ENCODE peak calls at places on chromosomes 11 and 22, in nine cellular contexts. O, J, X, G, H, A, W, P and F are unnamed samples. For H3K27me3, the result is how much of the 10 kb centered on the place peaks cover.

GRCh38 chr11:129743029-129743846 is 72.4 kb upstream of the TMEM45B start:
- DNase-seq in O (no peak), J (no peak), X (no peak), G (no peak), H (no peak), A (no peak), W (no peak), P (no peak), F (no peak)

GRCh38 chr11:68498313-68498712 is 37.8 kb downstream of the PPP6R3 start:
- DNase-seq in O (no peak), J (no peak), X (no peak), G (no peak), H (no peak), A (no peak), W (peak), P (peak), F (peak)

GRCh38 chr11:35106595-35106994 is 32.4 kb upstream of the CD44 start:
- DNase-seq in O (no peak), J (no peak), X (no peak), G (no peak), H (peak), A (no peak), W (no peak), P (no peak), F (no peak)

GRCh38 chr11:129312741-129313587 is 62.7 kb upstream of the BARX2 start:
- DNase-seq in O (no peak), J (no peak), X (no peak), G (no peak), H (no peak), A (no peak), W (no peak), P (no peak), F (no peak)

GRCh38 chr11:38089728-38090127 is 1491.7 kb upstream of the RAG2 start:
- DNase-seq in O (peak), J (no peak), X (no peak), G (peak), H (no peak), A (no peak), W (no peak), P (no peak), F (no peak)

GRCh38 chr22:30943368-30943767 is 25.2 kb downstream of the MORC2 start:
- DNase-seq in O (no peak), J (no peak), X (no peak), G (no peak), H (no peak), A (no peak), W (no peak), P (no peak), F (no peak)

GRCh38 chr11:35549787-35550186 is 24.4 kb upstream of the PAMR1 start:
- DNase-seq in O (peak), J (no peak), X (peak), G (peak), H (no peak), A (no peak), W (no peak), P (no peak), F (no peak)

GRCh38 chr11:35029979-35030378 is 109.0 kb upstream of the CD44 start:
- DNase-seq in O (peak), J (no peak), X (peak), G (no peak), H (no peak), A (no peak), W (no peak), P (no peak), F (no peak)

GRCh38 chr22:24503137-24503850 is 8.2 kb downstream of the UPB1 start:
- DNase-seq in O (peak), J (peak), X (no peak), G (peak), H (peak), A (peak), W (peak), P (peak), F (peak)

GRCh38 chr11:10498022-10498400 is 42.9 kb downstream of the AMPD3 start:
- DNase-seq in O (no peak), J (no peak), X (no peak), G (no peak), H (no peak), A (no peak), W (no peak), P (no peak), F (no peak)

GRCh38 chr11:35089724-35090505 is 49.1 kb upstream of the CD44 start:
- DNase-seq in O (no peak), J (no peak), X (no peak), G (no peak), H (no peak), A (no peak), W (no peak), P (no peak), F (no peak)

GRCh38 chr11:112172362-112172994 is 2.8 kb upstream of the BCO2 start:
- DNase-seq in O (peak), J (peak), X (no peak), G (no peak), H (no peak), A (no peak), W (no peak), P (no peak), F (no peak)

GRCh38 chr11:122285021-122285420 is 169.0 kb upstream of the BLID start:
- DNase-seq in O (no peak), J (no peak), X (no peak), G (no peak), H (no peak), A (no peak), W (no peak), P (no peak), F (no peak)

GRCh38 chr11:64963072-64963631 is 8.8 kb downstream of the MAJIN start:
- DNase-seq in O (no peak), J (no peak), X (no peak), G (no peak), H (no peak), A (no peak), W (no peak), P (no peak), F (no peak)

GRCh38 chr11:607020-607780 is 8.6 kb downstream of the IRF7 start:
- DNase-seq in O (no peak), J (no peak), X (no peak), G (no peak), H (no peak), A (no peak), W (no peak), P (no peak), F (no peak)

GRCh38 chr11:62770778-62771143 is 435 bp upstream of the TAF6L start:
- DNase-seq in O (no peak), J (no peak), X (no peak), G (peak), H (no peak), A (no peak), W (peak), P (peak), F (no peak)

GRCh38 chr11:20337526-20338154 is 25.9 kb upstream of the HTATIP2 start:
- DNase-seq in O (peak), J (peak), X (no peak), G (peak), H (peak), A (no peak), W (peak), P (no peak), F (no peak)

GRCh38 chr11:87398913-87399312 is 361.2 kb downstream of the TMEM135 start:
- DNase-seq in O (no peak), J (no peak), X (no peak), G (no peak), H (no peak), A (no peak), W (peak), P (peak), F (no peak)

GRCh38 chr22:17966403-17966717 is 58.0 kb downstream of the MICAL3 start:
- DNase-seq in O (no peak), J (no peak), X (no peak), G (no peak), H (no peak), A (no peak), W (no peak), P (no peak), F (no peak)

GRCh38 chr22:44497218-44497903 is 672 bp downstream of the RTL6 start:
- DNase-seq in O (no peak), J (peak), X (no peak), G (no peak), H (no peak), A (no peak), W (peak), P (no peak), F (no peak)

GRCh38 chr11:14518820-14519219 is 1.4 kb downstream of the PSMA1 start:
- DNase-seq in O (no peak), J (no peak), X (no peak), G (no peak), H (peak), A (no peak), W (no peak), P (no peak), F (no peak)
- H3K4me3 ChIP-seq in O (peak), J (peak), X (peak), G (peak), H (peak), A (peak), W (no peak), P (peak), F (peak)

GRCh38 chr11:60765355-60765754 is 8.7 kb downstream of the MS4A15 start:
- DNase-seq in O (no peak), J (no peak), X (no peak), G (no peak), H (no peak), A (no peak), W (no peak), P (no peak), F (no peak)

GRCh38 chr11:60769273-60769672 is 12.6 kb downstream of the MS4A15 start:
- DNase-seq in O (peak), J (no peak), X (no peak), G (no peak), H (no peak), A (no peak), W (no peak), P (no peak), F (no peak)

GRCh38 chr11:60766547-60766946 is 9.9 kb downstream of the MS4A15 start:
- DNase-seq in O (no peak), J (no peak), X (no peak), G (no peak), H (no peak), A (no peak), W (no peak), P (no peak), F (no peak)

GRCh38 chr11:60768202-60768601 is 11.5 kb downstream of the MS4A15 start:
- DNase-seq in O (no peak), J (no peak), X (no peak), G (no peak), H (no peak), A (no peak), W (no peak), P (no peak), F (no peak)

GRCh38 chr11:60767388-60767811 is 10.7 kb downstream of the MS4A15 start:
- DNase-seq in O (no peak), J (peak), X (no peak), G (no peak), H (no peak), A (no peak), W (no peak), P (no peak), F (no peak)
- TF ChIP-seq CTCF in O (peak), J (peak), X (peak), G (no peak), H (no peak), A (no peak), W (peak), P (peak), F (no peak)

DNA sequence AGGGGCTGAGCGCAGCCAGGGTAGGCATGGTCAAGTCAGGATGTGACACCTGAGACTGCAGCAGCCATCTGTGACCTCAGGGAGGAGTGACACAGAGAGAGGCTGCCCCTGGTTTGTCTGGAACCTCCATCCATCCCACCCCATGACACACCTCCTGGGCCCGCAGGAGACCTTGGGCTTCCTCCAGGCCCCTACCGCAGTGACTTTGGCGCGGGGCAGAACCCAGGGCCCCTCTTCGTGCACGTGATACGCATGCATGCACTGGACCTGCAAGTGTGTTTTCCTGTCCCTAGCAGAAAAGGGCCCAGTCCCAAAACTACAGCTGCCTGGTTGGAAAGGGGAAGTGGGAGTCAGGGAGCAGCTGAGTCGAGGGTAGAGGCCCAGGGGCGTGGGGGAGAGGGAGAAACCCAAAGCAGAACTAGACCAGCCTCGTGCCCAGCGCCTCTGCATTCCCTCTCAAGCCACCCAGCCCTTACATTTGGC is 7.9 kb upstream of the CYTH4 start:
- DNase-seq in O (no peak), J (no peak), X (no peak), G (no peak), H (no peak), A (peak), W (peak), P (peak), F (no peak)
- H3K27me3 ChIP-seq in O (under half), J (under half), X (under half), G (under half), H (under half), A (under half), W (under half), P (under half), F (under half)

GRCh38 chr11:104526006-104526405 is 362.1 kb upstream of the PDGFD start:
- DNase-seq in O (no peak), J (no peak), X (no peak), G (no peak), H (no peak), A (no peak), W (no peak), P (no peak), F (no peak)
- H3K4me3 ChIP-seq in O (no peak), J (no peak), X (no peak), G (no peak), H (no peak), A (no peak), W (no peak), P (no peak), F (no peak)

DNA sequence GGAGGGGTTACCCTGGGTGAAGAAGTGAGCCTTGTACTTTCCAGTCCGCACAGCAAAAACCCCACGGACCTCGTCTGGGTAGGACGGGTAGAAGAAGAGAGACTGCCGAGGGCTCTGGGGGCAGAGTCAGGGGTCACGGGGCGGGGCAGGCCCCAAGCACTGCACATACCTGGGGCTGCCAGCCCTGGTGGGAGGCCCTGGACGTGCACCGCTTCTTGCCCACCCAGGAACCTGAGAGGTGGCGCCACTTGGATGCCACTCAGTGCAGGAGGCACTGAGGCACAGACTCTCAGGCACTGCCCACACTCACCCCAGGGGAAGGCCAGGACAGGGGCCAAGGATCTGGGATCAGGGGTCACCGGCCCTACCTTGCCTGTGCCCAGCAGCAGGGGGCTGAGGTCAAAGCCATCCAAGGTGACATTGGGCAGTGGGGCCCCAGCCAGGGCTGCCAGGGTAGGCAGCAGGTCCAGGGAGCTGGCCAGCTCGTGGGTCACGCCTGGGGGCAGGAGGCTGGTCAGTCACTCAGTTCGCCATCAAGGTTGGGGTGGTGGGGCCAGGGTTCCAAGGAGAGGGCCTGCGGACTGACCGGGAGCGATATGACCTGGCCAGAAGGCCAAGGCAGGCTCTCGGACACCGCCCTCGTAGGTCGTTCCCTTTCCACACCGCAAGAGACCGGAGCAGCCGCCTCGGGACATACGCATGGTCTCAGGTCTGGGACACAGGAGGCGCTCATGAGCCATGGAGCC is 2.2 kb downstream of the ARSA start:
- DNase-seq in O (no peak), J (no peak), X (no peak), G (no peak), H (no peak), A (no peak), W (no peak), P (no peak), F (no peak)
- TF ChIP-seq CTCF in O (peak), J (peak), X (no peak), G (no peak), H (no peak), A (no peak), W (no peak), P (no peak), F (no peak)

DNA sequence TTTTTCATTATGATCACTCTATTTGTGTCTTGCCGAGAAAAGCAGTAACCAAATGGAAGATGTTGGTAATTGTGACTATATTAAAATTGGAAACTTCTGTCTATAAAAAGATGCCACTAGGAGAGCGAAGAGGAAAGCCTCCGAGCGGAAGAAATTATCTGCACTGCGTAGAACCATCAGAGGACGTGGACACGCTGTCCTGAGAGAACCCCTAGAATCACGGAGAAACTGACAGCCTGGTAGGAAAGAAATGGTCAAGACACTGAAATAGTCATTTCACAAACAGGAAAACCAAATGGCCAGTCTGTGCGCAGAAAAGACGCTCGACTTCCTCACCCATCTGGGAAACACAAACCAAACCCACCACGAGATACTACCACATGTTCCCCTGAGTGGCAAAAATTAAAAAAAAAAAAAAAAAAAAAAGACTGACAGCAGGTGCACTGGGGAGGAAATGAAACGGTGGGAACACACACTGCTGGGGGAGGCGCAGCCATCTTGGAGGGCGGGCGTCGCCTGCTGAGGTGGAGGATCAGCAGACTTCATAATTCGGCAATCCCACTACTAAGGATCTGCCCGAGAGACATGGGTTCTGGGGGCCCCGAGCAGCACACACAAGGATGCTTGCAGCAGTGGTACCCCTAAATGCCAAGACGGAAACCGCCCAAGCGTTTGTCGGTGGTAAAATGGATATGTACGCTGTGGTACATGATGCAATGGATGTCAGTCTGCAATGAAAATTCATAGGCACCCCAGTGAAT is 21.3 kb downstream of the IFITM10 start:
- DNase-seq in O (no peak), J (no peak), X (no peak), G (no peak), H (no peak), A (no peak), W (no peak), P (no peak), F (no peak)
- H3K27me3 ChIP-seq in O (under half), J (under half), X (under half), G (under half), H (half or more), A (under half), W (half or more), P (under half), F (under half)